ENCODE peak calls at places on chromosomes 7 and 10, in four cellular contexts. V is occipital lobe; U is HT-29; Z is activated naive CD8-positive, alpha-beta T cell treated with anti-CD3 and anti-CD28 coated beads, Interleukin-2, amount 50 U/mL, for 24 hours. H is an unnamed sample.

GRCh38 chr10:71746344-71747037 is 26.8 kb downstream of the VSIR start:
- DNase-seq in V (no peak), U (peak), Z (no peak), H (no peak)

GRCh38 chr7:128063025-128063560 is 31.9 kb upstream of the LRRC4 start:
- DNase-seq in V (peak), U (no peak), Z (no peak), H (no peak)

GRCh38 chr7:52355059-52355458 is 680.4 kb upstream of the POM121L12 start:
- DNase-seq in V (no peak), U (peak), Z (no peak), H (peak)

GRCh38 chr7:16925609-16926008 is 43.8 kb upstream of the AGR3 start:
- DNase-seq in V (no peak), U (no peak), Z (no peak), H (no peak)

GRCh38 chr7:4472739-4473138 is 209.4 kb upstream of the FOXK1 start:
- DNase-seq in V (no peak), U (no peak), Z (no peak), H (no peak)

GRCh38 chr10:89535185-89536012 is at the start of gene SLC16A12:
- DNase-seq in V (no peak), U (no peak), Z (no peak), H (no peak)

GRCh38 chr7:130359276-130359857 is 14.8 kb downstream of the CPA5 start:
- DNase-seq in V (no peak), U (no peak), Z (no peak), H (no peak)

GRCh38 chr7:30238721-30239441 is 45.5 kb upstream of the ZNRF2 start:
- DNase-seq in V (peak), U (peak), Z (peak), H (peak)

GRCh38 chr7:96410440-96410839 is 88.5 kb upstream of the SLC25A13 start:
- DNase-seq in V (no peak), U (no peak), Z (no peak), H (no peak)

GRCh38 chr10:118952493-118953295 is 76.8 kb upstream of the NANOS1 start:
- DNase-seq in V (no peak), U (no peak), Z (no peak), H (no peak)

GRCh38 chr7:25636871-25637283 is 408.6 kb upstream of the NPVF start:
- DNase-seq in V (no peak), U (no peak), Z (no peak), H (no peak)

GRCh38 chr7:124088590-124088989 is 55.7 kb upstream of the TMEM229A start:
- DNase-seq in V (no peak), U (no peak), Z (no peak), H (peak)

GRCh38 chr10:131891196-131891928 is 9.4 kb upstream of the PPP2R2D start:
- DNase-seq in V (no peak), U (peak), Z (no peak), H (peak)

GRCh38 chr10:127618797-127619196 is 69.7 kb downstream of the NPS start:
- DNase-seq in V (no peak), U (no peak), Z (no peak), H (no peak)

GRCh38 chr7:84697506-84697905 is 489.4 kb downstream of the SEMA3D start:
- DNase-seq in V (no peak), U (no peak), Z (no peak), H (no peak)

GRCh38 chr7:140653319-140654108 is 12.9 kb upstream of the DENND2A start:
- DNase-seq in V (peak), U (peak), Z (no peak), H (peak)

GRCh38 chr7:132518102-132518838 is 58.0 kb downstream of the PLXNA4 start:
- DNase-seq in V (no peak), U (peak), Z (no peak), H (peak)

GRCh38 chr7:16791895-16792294 is 12.9 kb downstream of the AGR2 start:
- DNase-seq in V (no peak), U (no peak), Z (no peak), H (no peak)

GRCh38 chr10:131512852-131513251 is 201.3 kb upstream of the TCERG1L start:
- DNase-seq in V (no peak), U (no peak), Z (no peak), H (no peak)

GRCh38 chr10:100775346-100775745 is 30.0 kb downstream of the PAX2 start:
- DNase-seq in V (no peak), U (no peak), Z (no peak), H (no peak)

GRCh38 chr7:102175423-102176170 is 111.1 kb upstream of the SH2B2 start:
- DNase-seq in V (no peak), U (no peak), Z (no peak), H (no peak)

GRCh38 chr7:38398725-38399321 is 125.4 kb upstream of the TARP start:
- DNase-seq in V (peak), U (peak), Z (peak), H (peak)

GRCh38 chr7:149879801-149880738 is 6.3 kb downstream of the ATP6V0E2 start:
- DNase-seq in V (no peak), U (no peak), Z (no peak), H (no peak)

GRCh38 chr7:80088705-80089104 is 45.9 kb upstream of the GNAI1 start:
- DNase-seq in V (no peak), U (no peak), Z (no peak), H (peak)

GRCh38 chr7:4683884-4684565 is 1.9 kb downstream of the FOXK1 start:
- DNase-seq in V (no peak), U (peak), Z (peak), H (peak)